ENCODE peak calls at places on chromosome 6, in five cellular contexts. I is thoracic aorta, O is choroid plexus epithelial cell, N is ovary, L is pancreas. R is an unnamed sample.

GRCh38 chr6:136820541-136820940 is 1.9 kb upstream of the PEX7 start:
- DNase-seq in N (no peak), L (no peak), I (no peak), O (no peak), R (no peak)

GRCh38 chr6:41228616-41229015 is 467 bp downstream of the TREML4 start:
- DNase-seq in I (no peak), O (peak; percentile 4), L (no peak), N (no peak), R (no peak)

GRCh38 chr6:153872946-153873345 is 166.1 kb upstream of the OPRM1 start:
- DNase-seq in L (no peak), O (no peak), I (no peak), N (no peak), R (no peak)

GRCh38 chr6:39794231-39794630 is 2.1 kb downstream of the DAAM2 start:
- DNase-seq in N (no peak), O (no peak), I (no peak), L (no peak), R (no peak)

GRCh38 chr6:111566873-111567517 is 38.7 kb downstream of the TRAF3IP2 start:
- DNase-seq in O (no peak), I (no peak), N (no peak), L (no peak), R (no peak)

GRCh38 chr6:7970616-7971015 is 60.0 kb upstream of the TXNDC5 start:
- DNase-seq in N (no peak), I (no peak), L (no peak), O (no peak), R (no peak)

GRCh38 chr6:35498407-35499045 is 1.6 kb upstream of the TEAD3 start:
- DNase-seq in N (no peak), L (no peak), O (no peak), I (no peak), R (no peak)

GRCh38 chr6:142356271-142356938 is 54.6 kb downstream of the ADGRG6 start:
- DNase-seq in I (no peak), O (peak; percentile 40), N (no peak), L (no peak), R (no peak)

GRCh38 chr6:21666200-21666671 is 72.7 kb downstream of the SOX4 start:
- DNase-seq in L (peak; percentile 25), O (no peak), I (no peak), N (peak; percentile 69), R (peak; percentile 26)

GRCh38 chr6:159168536-159169192 is 536 bp upstream of the FNDC1 start:
- DNase-seq in L (no peak), N (peak; percentile 42), O (no peak), I (no peak), R (peak; percentile 39)

GRCh38 chr6:43083041-43083669 is 7.0 kb downstream of the PTK7 start:
- DNase-seq in I (no peak), O (no peak), L (no peak), N (peak; percentile 39), R (no peak)

GRCh38 chr6:32974541-32975308 is 6.3 kb downstream of the BRD2 start:
- DNase-seq in I (no peak), L (no peak), N (peak; percentile 26), O (no peak), R (no peak)

GRCh38 chr6:32977272-32977952 is 9.0 kb downstream of the BRD2 start:
- DNase-seq in L (no peak), N (no peak), O (no peak), I (no peak), R (no peak)

GRCh38 chr6:32977953-32978324 is 9.5 kb downstream of the BRD2 start:
- DNase-seq in I (no peak), O (no peak), L (no peak), N (no peak), R (no peak)

GRCh38 chr6:32975886-32976285 is 7.5 kb downstream of the BRD2 start:
- DNase-seq in O (no peak), I (no peak), L (no peak), N (no peak), R (no peak)

DNA sequence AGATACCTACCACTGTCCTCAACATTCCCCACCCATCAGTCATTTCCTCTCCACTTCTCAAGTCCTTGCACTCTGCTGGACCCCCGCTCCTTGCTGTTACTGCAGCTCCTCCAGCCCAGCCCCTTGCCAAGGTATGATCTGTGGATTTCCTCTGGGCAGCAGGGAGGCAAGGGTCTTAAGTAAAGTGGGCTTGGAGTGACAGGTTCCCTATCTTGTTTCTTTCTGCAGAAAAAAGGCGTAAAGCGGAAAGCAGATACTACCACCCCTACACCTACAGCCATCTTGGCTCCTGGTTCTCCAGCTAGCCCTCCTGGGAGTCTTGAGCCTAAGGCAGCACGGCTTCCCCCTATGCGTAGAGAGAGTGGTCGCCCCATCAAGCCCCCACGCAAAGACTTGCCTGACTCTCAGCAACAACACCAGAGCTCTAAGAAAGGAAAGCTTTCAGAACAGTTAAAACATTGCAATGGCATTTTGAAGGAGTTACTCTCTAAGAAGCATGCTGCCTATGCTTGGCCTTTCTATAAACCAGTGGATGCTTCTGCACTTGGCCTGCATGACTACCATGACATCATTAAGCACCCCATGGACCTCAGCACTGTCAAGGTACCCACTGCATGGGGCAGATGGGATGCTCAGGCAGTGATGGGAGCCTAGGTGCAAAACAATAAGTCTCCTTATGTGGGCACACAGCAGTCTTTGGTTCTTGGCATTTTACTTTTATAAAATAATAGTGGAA is 8.1 kb downstream of the BRD2 start:
- DNase-seq in O (no peak), I (no peak), N (no peak), L (no peak), R (no peak)
- H3K4me3 ChIP-seq in O (peak overlapping the region; percentile 96), I (no peak overlapping the region), N (no peak overlapping the region), L (peak overlapping the region; percentile 2), R (no peak overlapping the region)

DNA sequence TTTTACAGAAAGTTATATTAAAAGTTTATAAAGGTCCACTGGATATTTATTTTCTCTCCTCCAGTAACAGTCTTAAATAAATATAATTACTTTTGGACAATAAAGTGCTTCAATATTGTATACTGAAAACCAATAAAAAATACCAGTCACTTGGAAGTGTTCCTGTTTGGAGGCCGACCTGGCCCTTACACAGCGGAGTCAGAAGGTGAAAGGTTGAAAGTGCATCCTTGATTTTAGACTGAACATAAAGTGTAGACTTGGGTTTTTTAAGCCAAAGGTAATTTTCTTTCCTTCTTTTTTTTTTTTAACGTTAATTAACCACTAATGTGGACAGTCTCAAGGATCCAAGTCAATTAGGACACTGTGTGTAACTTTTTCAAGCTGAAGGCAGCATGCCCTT is 152.3 kb upstream of the TBX18 start:
- DNase-seq in O (no peak), L (no peak), N (no peak), I (no peak), R (no peak)
- H3K4me3 ChIP-seq in O (no peak overlapping the region), L (no peak overlapping the region), N (no peak overlapping the region), I (no peak overlapping the region), R (no peak overlapping the region)

GRCh38 chr6:36956111-36956820 is 1.7 kb downstream of the PI16 start:
- DNase-seq in O (no peak), L (no peak), I (no peak), N (no peak), R (no peak)
- H3K4me3 ChIP-seq in O (no peak overlapping the region), L (no peak overlapping the region), I (no peak overlapping the region), N (no peak overlapping the region), R (no peak overlapping the region)

GRCh38 chr6:106084973-106085686 is 1.0 kb upstream of the PRDM1 start:
- DNase-seq in I (no peak), L (no peak), N (no peak), O (peak; percentile 58), R (no peak)

GRCh38 chr6:106082735-106083398 is 3.3 kb upstream of the PRDM1 start:
- DNase-seq in L (no peak), N (no peak), I (no peak), O (peak; percentile 49), R (no peak)

GRCh38 chr6:106085687-106085983 is 501 bp upstream of the PRDM1 start:
- DNase-seq in N (no peak), I (no peak), L (no peak), O (no peak), R (no peak)

GRCh38 chr6:106083618-106084017 is 2.5 kb upstream of the PRDM1 start:
- DNase-seq in L (no peak), I (no peak), O (no peak), N (no peak), R (no peak)

DNA sequence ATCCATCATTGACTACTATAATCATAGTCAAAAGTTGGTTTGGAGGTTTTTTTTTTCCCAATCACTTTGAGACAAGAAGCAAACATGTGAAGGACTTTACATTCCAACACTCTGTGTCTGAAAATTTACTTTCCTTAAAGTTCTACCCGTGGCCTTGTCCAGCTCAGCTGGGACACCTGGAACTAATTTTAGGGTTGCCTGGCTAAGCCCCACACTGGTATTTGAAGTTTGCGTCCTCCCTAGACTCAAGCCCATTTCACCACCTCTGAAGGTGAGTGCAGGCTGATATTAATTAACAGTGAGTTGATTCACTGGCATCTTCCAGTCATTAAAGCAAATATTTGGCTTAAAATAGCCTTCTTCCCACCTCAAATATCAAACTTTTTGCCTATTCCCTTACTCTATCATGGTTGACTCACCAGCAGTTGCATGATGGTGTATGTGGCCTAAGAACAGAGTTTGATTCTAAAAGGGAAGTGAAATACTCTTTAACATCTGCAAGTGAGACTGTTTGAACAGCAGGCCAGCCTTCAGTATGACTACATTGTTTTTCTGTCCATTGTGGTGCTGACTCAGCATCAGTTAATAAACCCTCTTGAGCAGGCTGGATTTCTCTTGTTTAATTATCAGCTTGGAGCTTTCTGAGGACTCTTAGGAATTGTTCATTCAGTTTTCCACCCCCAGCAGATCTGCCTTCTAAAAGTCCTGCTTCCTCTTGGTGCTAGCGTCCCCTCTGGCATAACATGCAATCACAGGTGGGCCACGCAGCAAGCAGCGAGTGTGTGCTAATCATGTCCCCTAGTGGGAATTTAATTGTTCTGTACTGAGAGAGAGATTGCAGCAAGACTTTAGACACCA is 1.8 kb upstream of the PRDM1 start:
- DNase-seq in N (no peak), L (no peak), O (peak; percentile 88), I (no peak), R (peak; percentile 24)
- H3K4me3 ChIP-seq in N (no peak overlapping the region), L (no peak overlapping the region), O (no peak overlapping the region), I (no peak overlapping the region), R (no peak overlapping the region)

GRCh38 chr6:9404351-9405146 is 969.2 kb upstream of the SLC35B3 start:
- DNase-seq in O (no peak), L (no peak), I (no peak), N (no peak), R (no peak)

GRCh38 chr6:9397981-9398559 is 962.7 kb upstream of the SLC35B3 start:
- DNase-seq in L (peak; percentile 83), I (no peak), N (no peak), O (no peak), R (no peak)

GRCh38 chr6:9401936-9402335 is 966.6 kb upstream of the SLC35B3 start:
- DNase-seq in L (no peak), I (no peak), N (no peak), O (no peak), R (no peak)

GRCh38 chr6:9399916-9400315 is 964.6 kb upstream of the SLC35B3 start:
- DNase-seq in L (no peak), O (no peak), N (no peak), I (no peak), R (no peak)

DNA sequence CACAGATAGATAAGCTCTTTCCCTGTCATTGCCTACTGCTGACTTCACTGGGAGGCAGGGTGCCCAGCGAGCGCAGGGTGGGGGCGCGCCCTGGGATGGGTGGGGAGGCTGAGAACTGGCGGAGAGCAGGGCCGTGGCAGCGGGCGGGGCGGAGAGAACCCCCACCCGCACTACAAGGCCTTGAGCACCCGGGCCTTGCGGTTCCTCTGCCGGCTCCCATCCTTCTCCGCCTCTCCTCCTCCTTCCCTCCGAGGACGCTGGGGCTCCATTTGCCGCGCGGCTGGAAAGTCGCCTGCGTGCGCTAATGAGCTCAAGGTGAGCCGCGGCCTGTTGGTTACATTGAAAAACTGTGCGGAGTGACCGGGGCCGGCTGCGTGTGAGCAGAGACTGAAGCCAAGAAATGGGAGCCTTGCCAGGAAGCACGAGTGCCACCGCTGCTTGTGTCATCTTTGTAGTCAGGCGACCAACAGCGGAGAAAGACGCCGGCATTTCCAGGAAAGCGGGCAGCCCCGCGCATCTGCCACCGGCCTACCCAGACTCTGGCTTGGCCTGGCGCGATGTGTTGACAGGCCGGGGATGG is 963.5 kb upstream of the SLC35B3 start:
- DNase-seq in I (no peak), O (peak; percentile 2), L (peak; percentile 26), N (no peak), R (no peak)
- H3K4me3 ChIP-seq in I (no peak overlapping the region), O (peak overlapping the region; percentile 36), L (no peak overlapping the region), N (no peak overlapping the region), R (no peak overlapping the region)